ENCODE peak calls at places on chromosomes 3 and 15, in six cellular contexts. H is bronchial epithelial cell, A is AG04450, L is kidney epithelial cell, K is PC-3, O is ascending aorta. E is an unnamed sample.

GRCh38 chr3:196528639-196529233 is 13.6 kb upstream of the SMCO1 start:
- DNase-seq in H (peak; percentile 21), A (no peak), L (no peak), K (peak; percentile 73), O (peak; percentile 77), E (no peak)

GRCh38 chr15:99343836-99344551 is 92.7 kb downstream of the LRRC28 start:
- DNase-seq in H (no peak), A (no peak), L (no peak), K (no peak), O (no peak), E (peak; percentile 30)

GRCh38 chr3:78666458-78666800 is 1101.4 kb downstream of the ROBO1 start:
- DNase-seq in H (peak; percentile 89), A (no peak), L (no peak), K (peak; percentile 89), O (no peak), E (no peak)

GRCh38 chr3:189947948-189948723 is 172.6 kb downstream of the P3H2 start:
- DNase-seq in H (peak; percentile 94), A (no peak), L (no peak), K (peak; percentile 86), O (no peak), E (no peak)

GRCh38 chr15:73397461-73397860 is 28.7 kb upstream of the HCN4 start:
- DNase-seq in H (no peak), A (no peak), L (no peak), K (no peak), O (no peak), E (peak; percentile 36)

GRCh38 chr3:48034000-48034516 is 17.8 kb upstream of the MAP4 start:
- DNase-seq in H (peak; percentile 59), A (no peak), L (peak; percentile 91), K (peak; percentile 66), O (no peak), E (no peak)

GRCh38 chr3:33237439-33237838 is 18.8 kb upstream of the SUSD5 start:
- DNase-seq in H (no peak), A (no peak), L (no peak), K (no peak), O (no peak), E (no peak)

GRCh38 chr15:99406120-99406519 is 154.8 kb downstream of the LRRC28 start:
- DNase-seq in H (no peak), A (no peak), L (no peak), K (no peak), O (no peak), E (no peak)

GRCh38 chr15:66404122-66404521 is 17.4 kb downstream of the MAP2K1 start:
- DNase-seq in H (no peak), A (no peak), L (no peak), K (no peak), O (no peak), E (no peak)
- H3K4me3 ChIP-seq in H (no peak overlapping the region), A (no peak overlapping the region), L (no peak overlapping the region), K (no peak overlapping the region), O (no peak overlapping the region), E (no peak overlapping the region)

GRCh38 chr3:133114198-133114597 is 76.0 kb downstream of the TMEM108 start:
- DNase-seq in H (no peak), A (no peak), L (no peak), K (no peak), O (no peak), E (no peak)
- TF ChIP-seq CTCF in H (no peak), A (no peak), L (no peak), K (no peak), O (no peak), E (no peak)

DNA sequence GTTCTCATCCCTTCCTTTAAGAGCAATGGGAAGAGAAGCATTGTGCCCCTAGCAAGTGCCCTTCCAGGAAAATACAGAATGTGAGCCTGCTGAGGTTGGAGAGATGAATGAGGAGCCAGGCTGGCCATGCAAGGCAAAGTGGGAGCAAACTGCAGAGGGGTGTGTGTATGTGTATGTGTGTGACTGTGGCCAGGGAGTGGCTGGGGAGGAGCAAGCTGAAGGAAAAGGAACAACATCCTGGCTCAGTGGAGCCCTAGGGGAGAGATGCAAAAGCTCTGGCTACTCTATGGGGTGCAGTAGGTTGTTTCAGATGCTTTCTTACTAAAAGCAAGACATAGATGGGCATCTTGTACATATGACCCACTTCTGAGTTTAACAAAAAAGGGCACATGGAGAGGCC is 20.6 kb downstream of the FOXP1 start:
- DNase-seq in H (peak; percentile 3), A (no peak), L (no peak), K (no peak), O (no peak), E (no peak)
- H3K27me3 ChIP-seq in H (no peaks in the 10 kb centered on the region), A (no peaks in the 10 kb centered on the region), L (no peaks in the 10 kb centered on the region), K (no peaks in the 10 kb centered on the region), O (no peaks in the 10 kb centered on the region), E (no peaks in the 10 kb centered on the region)

GRCh38 chr3:49720383-49721164 is 1.1 kb upstream of the AMIGO3 start:
- DNase-seq in H (no peak), A (no peak), L (no peak), K (no peak), O (peak; percentile 58), E (no peak)

GRCh38 chr3:49722896-49723295 is 855 bp downstream of the GMPPB start:
- DNase-seq in H (no peak), A (no peak), L (no peak), K (no peak), O (no peak), E (no peak)

GRCh38 chr3:49723301-49723630 is 485 bp downstream of the GMPPB start:
- DNase-seq in H (peak; percentile 55), A (no peak), L (no peak), K (peak; percentile 53), O (peak; percentile 82), E (peak; percentile 60)

GRCh38 chr3:49721165-49721860 is 1.8 kb upstream of the AMIGO3 start:
- DNase-seq in H (no peak), A (no peak), L (no peak), K (no peak), O (peak; percentile 60), E (no peak)

GRCh38 chr3:49721861-49722781 is 1.6 kb downstream of the GMPPB start:
- DNase-seq in H (no peak), A (no peak), L (no peak), K (no peak), O (peak; percentile 51), E (no peak)
- H3K4me3 ChIP-seq in H (no peak overlapping the region), A (peak overlapping the region; percentile 100), L (no peak overlapping the region), K (peak overlapping the region; percentile 98), O (no peak overlapping the region), E (no peak overlapping the region)

GRCh38 chr3:58237238-58237939 is at the start of gene ABHD6:
- DNase-seq in H (no peak), A (no peak), L (no peak), K (peak; percentile 66), O (peak; percentile 85), E (peak; percentile 73)
- TF ChIP-seq CTCF in H (peak; percentile 23), A (peak; percentile 25), L (no peak), K (peak; percentile 46), O (no peak), E (peak; percentile 26)

DNA sequence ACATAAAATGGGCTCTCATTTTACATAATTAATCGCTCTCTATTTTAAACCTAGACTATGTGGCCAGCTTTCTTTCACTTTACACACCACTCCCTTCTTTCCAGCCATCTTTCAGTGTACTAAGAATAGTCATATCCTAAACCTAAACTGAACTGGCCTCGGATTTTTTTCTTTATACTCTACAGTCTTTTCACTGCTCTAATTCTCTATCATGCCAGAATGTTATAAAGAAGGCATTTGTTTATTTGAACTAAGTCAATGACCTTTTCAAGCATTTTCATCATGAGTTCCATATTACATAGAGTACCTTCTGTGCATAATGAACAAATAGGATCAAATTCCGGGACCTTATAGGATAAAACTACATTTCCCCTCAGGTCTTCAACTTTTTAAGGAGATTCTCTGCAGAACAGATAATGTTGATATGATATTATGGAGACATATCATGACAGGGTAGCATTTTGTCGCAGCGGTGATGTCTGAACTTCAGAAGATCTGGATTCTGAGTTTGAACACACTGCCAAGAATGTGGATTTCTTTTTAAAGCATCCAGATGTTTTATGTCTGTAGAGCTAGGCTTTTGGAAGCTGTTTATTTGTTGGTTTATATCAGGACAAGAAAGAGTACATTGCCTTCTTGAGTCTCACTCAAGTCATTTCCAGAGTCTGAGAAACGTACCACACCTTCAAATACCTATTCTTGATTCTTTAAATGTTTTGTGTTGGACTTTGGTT is 1047.3 kb downstream of the MCTP2 start:
- DNase-seq in H (no peak), A (no peak), L (no peak), K (no peak), O (no peak), E (no peak)
- H3K27me3 ChIP-seq in H (no peaks in the 10 kb centered on the region), A (no peaks in the 10 kb centered on the region), L (no peaks in the 10 kb centered on the region), K (no peaks in the 10 kb centered on the region), O (no peaks in the 10 kb centered on the region), E (peaks cover 23% of the 10 kb centered on the region)

DNA sequence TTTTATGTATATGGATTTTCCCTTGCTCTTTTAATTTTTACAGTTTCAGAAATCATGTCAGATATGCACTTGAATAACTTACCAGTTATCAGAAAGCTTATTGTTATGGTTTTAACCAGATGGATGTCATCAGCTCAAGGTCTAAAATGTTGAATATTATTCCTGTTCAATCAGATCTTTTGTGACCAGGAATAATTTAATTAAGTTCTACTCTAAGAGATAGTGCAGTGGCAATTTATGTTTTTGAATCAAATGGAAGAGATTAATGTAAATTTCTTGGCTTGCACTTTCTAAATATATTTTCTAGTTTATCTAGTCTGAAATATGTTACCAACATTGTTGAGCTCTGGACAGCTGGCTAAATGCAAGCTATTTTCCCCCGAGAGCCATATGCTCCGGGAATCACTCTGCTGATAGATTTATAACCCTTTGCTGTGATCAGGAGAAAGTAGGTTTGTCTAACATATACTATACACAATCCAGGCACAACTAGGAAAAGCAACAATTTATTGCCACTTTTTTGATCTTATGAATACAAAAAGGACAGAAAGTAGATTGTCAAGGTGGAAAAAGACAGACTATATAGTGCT is 76.8 kb upstream of the CD96 start:
- DNase-seq in H (no peak), A (no peak), L (no peak), K (no peak), O (no peak), E (peak; percentile 48)
- H3K4me3 ChIP-seq in H (no peak overlapping the region), A (no peak overlapping the region), L (no peak overlapping the region), K (no peak overlapping the region), O (no peak overlapping the region), E (no peak overlapping the region)

DNA sequence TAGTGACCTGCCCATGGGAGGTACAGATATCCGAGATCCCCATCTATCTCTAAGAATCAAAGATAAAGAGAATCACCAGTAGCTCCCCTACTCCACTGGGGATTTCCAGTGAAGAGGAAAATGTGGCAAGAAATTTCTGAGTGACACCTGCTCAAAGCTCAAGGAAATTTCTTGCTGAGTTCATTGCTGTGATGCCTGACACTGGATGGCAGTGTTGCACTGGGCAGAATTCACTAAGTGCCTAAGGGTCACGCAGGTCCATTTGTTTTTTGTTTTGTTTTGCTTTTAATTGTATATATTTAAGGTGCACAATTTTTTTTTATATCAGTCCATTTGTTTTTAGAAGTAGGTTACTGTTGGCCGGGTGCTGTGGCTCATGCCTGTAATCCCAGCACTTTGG is 109.5 kb upstream of the KCNAB1 start:
- DNase-seq in H (peak; percentile 39), A (no peak), L (no peak), K (peak; percentile 36), O (no peak), E (peak; percentile 11)
- TF ChIP-seq CTCF in H (peak; percentile 58), A (no peak), L (peak; percentile 40), K (peak; percentile 55), O (peak; percentile 42), E (peak; percentile 67)

E was measured in WERI-Rb-1.